ENCODE peak calls at places on chromosomes 5 and 9, in six cellular contexts. L is CD4-positive, alpha-beta memory T cell; F is cardiac muscle cell; N is GM23338; G is mammary epithelial cell; O is fibroblast of lung. A is an unnamed sample. For H3K4me1, the result is how much of the 10 kb centered on the place peaks cover.

GRCh38 chr9:76245518-76245917 is 148.7 kb downstream of the RFK start:
- DNase-seq in L (no peak), F (no peak), N (no peak), G (no peak), O (no peak), A (no peak)

GRCh38 chr5:19891658-19892057 is 96.3 kb downstream of the CDH18 start:
- DNase-seq in L (no peak), F (peak), N (no peak), G (peak), O (peak), A (no peak)

GRCh38 chr9:131727184-131727785 is 12.6 kb downstream of the RAPGEF1 start:
- DNase-seq in L (no peak), F (peak), N (no peak), G (peak), O (peak), A (no peak)

GRCh38 chr5:93791520-93791972 is 50.1 kb upstream of the POU5F2 start:
- DNase-seq in L (no peak), F (peak), N (no peak), G (no peak), O (no peak), A (no peak)

GRCh38 chr5:172802585-172803176 is 31.4 kb upstream of the ERGIC1 start:
- DNase-seq in L (no peak), F (peak), N (no peak), G (no peak), O (peak), A (no peak)

GRCh38 chr5:146291421-146292074 is 47.1 kb upstream of the POU4F3 start:
- DNase-seq in L (peak), F (peak), N (peak), G (peak), O (peak), A (no peak)

GRCh38 chr9:106980551-106981101 is 117.7 kb downstream of the ZNF462 start:
- DNase-seq in L (no peak), F (no peak), N (no peak), G (no peak), O (peak), A (no peak)

GRCh38 chr5:42397267-42397666 is 26.0 kb upstream of the GHR start:
- DNase-seq in L (no peak), F (no peak), N (no peak), G (no peak), O (no peak), A (no peak)

GRCh38 chr5:106415541-106415940 is 1255.2 kb downstream of the EFNA5 start:
- DNase-seq in L (no peak), F (peak), N (no peak), G (peak), O (peak), A (no peak)

GRCh38 chr9:21392270-21392669 is 7.1 kb upstream of the IFNA2 start:
- DNase-seq in L (no peak), F (peak), N (peak), G (peak), O (no peak), A (no peak)

GRCh38 chr5:73263001-73263710 is 90.2 kb downstream of the TMEM174 start:
- DNase-seq in L (no peak), F (no peak), N (no peak), G (no peak), O (peak), A (no peak)

GRCh38 chr5:6488021-6488420 is 39.4 kb downstream of the UBE2QL1 start:
- DNase-seq in L (no peak), F (no peak), N (no peak), G (peak), O (peak), A (no peak)

GRCh38 chr5:17991775-17992174 is 357.5 kb downstream of the TAF11L14 start:
- DNase-seq in L (no peak), F (no peak), N (no peak), G (no peak), O (no peak), A (no peak)

GRCh38 chr9:14535161-14535930 is 157.9 kb downstream of the ZDHHC21 start:
- DNase-seq in L (no peak), F (no peak), N (no peak), G (no peak), O (no peak), A (no peak)

GRCh38 chr9:8648271-8648670 is 848.7 kb upstream of the DMAC1 start:
- DNase-seq in L (no peak), F (peak), N (no peak), G (no peak), O (peak), A (no peak)

GRCh38 chr5:73213566-73213998 is 40.6 kb downstream of the TMEM174 start:
- DNase-seq in L (no peak), F (peak), N (peak), G (no peak), O (peak), A (no peak)

GRCh38 chr9:89079421-89079820 is 88.2 kb downstream of the S1PR3 start:
- DNase-seq in L (no peak), F (peak), N (no peak), G (no peak), O (peak), A (no peak)

GRCh38 chr5:132779961-132780360 is 2.9 kb upstream of the SEPTIN8 start:
- DNase-seq in L (no peak), F (no peak), N (no peak), G (no peak), O (no peak), A (no peak)

GRCh38 chr9:1726993-1727759 is 288.0 kb upstream of the SMARCA2 start:
- DNase-seq in L (peak), F (no peak), N (peak), G (no peak), O (no peak), A (no peak)

GRCh38 chr5:139543423-139543991 is 17.6 kb upstream of the UBE2D2 start:
- DNase-seq in L (peak), F (peak), N (peak), G (no peak), O (peak), A (peak)

GRCh38 chr5:23405316-23406068 is 101.9 kb upstream of the PRDM9 start:
- DNase-seq in L (no peak), F (peak), N (no peak), G (peak), O (no peak), A (no peak)

GRCh38 chr5:73654171-73654811 is 28.3 kb downstream of the ARHGEF28 start:
- DNase-seq in L (no peak), F (no peak), N (peak), G (peak), O (peak), A (no peak)

DNA sequence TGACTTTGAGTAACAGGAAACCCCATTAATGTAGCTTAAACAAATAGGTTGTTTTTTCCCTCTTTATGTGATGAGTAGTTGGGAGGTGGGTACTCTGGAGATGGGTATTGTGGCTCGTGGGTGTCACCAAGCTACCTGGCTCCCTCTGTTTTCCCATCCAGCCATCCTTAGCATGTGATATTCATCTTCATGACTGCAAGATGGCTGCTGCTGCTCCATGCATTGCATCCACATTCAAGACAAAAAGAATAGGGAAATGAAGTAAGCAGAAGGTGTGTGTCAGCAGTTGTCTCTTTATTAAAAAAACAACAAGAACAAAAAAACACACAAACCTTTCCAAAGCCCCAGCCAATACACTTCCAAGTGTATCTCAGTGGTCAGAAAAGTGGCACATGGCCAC is 6.5 kb upstream of the ARHGAP26 start:
- DNase-seq in L (no peak), F (no peak), N (no peak), G (no peak), O (no peak), A (no peak)
- H3K4me1 ChIP-seq in L (under half), F (under half), N (under half), G (under half), O (under half), A (under half)

DNA sequence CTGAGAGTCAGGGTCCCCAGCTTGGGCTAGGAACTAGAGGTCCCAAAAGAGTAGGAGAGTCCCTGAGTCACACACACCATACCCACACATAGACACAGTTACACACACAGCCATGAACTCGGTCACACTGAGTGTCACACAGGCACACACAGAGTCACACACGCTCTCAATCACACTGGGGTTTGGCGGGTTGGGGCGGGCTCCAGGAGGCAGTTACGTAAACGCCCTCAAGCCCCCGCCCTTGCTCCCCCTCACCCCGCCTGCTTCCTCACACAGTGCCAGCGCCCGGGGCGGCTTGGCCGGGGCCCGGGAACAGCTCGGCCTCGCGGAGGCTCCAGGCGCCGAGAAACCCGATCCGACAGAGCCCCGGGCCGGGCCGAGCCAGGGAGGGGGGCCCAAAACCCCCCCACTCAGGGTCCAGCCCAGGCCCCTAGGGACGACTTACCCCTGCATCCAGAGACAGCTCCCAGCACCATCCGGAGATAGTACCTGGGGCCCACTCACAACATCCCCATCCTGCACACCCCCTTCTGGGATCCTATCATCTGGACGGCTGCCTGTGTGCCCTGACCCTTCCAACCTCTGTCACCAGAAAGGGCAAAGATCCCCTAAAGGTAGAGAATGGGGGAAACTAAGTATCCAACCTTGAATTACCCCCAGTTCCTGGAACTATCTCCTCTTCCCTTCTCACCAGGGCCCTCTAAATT is 3.5 kb upstream of the CNTFR start:
- DNase-seq in L (no peak), F (no peak), N (peak), G (no peak), O (no peak), A (no peak)
- H3K4me1 ChIP-seq in L (under half), F (under half), N (under half), G (under half), O (under half), A (under half)

GRCh38 chr9:137423001-137423809 is at the start of the genes EXD3 and NOXA1:
- DNase-seq in L (peak), F (peak), N (peak), G (peak), O (peak), A (peak)
- H3K4me1 ChIP-seq in L (under half), F (under half), N (under half), G (under half), O (under half), A (under half)

DNA sequence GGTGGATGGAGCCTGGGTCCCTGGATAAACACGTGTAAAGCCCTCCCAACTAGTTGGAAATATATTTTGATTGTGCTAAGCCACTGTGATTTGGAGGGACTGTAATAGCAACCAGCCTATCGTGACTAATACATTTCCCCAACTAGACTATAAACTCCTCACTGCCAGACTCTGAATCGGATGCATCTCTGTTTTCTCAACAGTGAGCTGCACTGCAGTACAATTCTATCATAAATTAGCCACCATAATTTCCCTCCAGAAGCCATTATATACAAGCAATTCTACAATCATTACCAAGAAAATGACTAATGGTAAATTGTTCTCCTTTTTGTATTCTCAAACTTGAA is 218.3 kb downstream of the GLIS3 start:
- DNase-seq in L (no peak), F (no peak), N (no peak), G (no peak), O (no peak), A (no peak)
- H3K4me1 ChIP-seq in L (under half), F (under half), N (under half), G (under half), O (under half), A (under half)

GRCh38 chr9:129143461-129143927 is 32.3 kb downstream of the PTPA start:
- DNase-seq in L (no peak), F (peak), N (peak), G (no peak), O (peak), A (no peak)
- H3K4me1 ChIP-seq in L (under half), F (half or more), N (half or more), G (half or more), O (half or more), A (under half)

DNA sequence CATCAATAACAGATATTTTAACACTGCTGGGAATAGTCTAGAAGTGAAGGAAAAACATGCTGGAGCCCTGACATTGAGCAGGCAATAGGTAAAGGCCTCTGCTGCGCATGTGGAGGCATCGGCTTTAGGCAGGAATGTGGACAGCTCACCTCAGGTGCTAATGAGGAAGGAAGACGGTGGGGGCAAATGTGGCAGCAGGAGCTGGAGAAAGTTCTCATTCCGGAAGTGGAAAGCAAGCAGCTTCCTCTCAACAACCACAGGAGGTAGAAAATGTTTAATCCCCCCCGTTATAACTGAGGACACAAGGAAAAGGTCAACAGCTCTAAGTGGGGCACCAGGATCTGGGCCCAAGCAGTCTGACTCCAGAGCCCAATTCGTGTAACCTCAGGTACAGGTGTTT is 7.6 kb upstream of the RPS14 start:
- DNase-seq in L (no peak), F (no peak), N (no peak), G (no peak), O (no peak), A (no peak)
- H3K4me1 ChIP-seq in L (under half), F (under half), N (under half), G (under half), O (under half), A (under half)

GRCh38 chr5:141516648-141517025 is 27.8 kb downstream of the PCDHGC5 start:
- DNase-seq in L (no peak), F (no peak), N (no peak), G (no peak), O (no peak), A (no peak)
- H3K4me1 ChIP-seq in L (under half), F (under half), N (under half), G (half or more), O (half or more), A (under half)

GRCh38 chr9:129331366-129331765 is 153.3 kb upstream of the IER5L start:
- DNase-seq in L (no peak), F (no peak), N (no peak), G (no peak), O (peak), A (no peak)

GRCh38 chr9:129331772-129332512 is 153.9 kb upstream of the IER5L start:
- DNase-seq in L (no peak), F (no peak), N (no peak), G (peak), O (no peak), A (no peak)

GRCh38 chr9:129333613-129333960 is 155.5 kb upstream of the IER5L start:
- DNase-seq in L (no peak), F (no peak), N (peak), G (no peak), O (no peak), A (no peak)

GRCh38 chr9:129333961-129334743 is 156.1 kb upstream of the IER5L start:
- DNase-seq in L (no peak), F (peak), N (peak), G (peak), O (peak), A (no peak)

DNA sequence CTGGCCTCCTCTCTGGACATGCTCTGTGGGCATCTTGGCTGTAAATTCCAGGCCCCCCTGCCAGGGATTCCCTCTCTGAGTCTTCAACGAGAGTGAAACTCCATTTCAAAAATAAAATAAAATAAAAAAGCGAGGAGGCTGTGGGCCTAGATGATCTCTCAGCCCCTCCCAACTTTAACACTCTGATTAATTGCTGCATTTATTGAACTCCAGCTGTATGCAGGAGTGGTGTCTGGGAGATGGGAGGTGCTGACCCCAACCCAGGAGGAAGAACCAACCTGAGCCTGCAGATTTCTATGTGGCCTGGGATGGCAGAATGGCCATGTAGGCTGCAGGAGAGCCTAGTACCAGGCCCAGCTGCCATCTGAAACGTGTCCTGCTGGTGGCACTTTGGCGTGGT is 154.5 kb upstream of the IER5L start:
- DNase-seq in L (no peak), F (no peak), N (no peak), G (no peak), O (no peak), A (no peak)
- H3K4me1 ChIP-seq in L (under half), F (under half), N (under half), G (under half), O (under half), A (under half)

DNA sequence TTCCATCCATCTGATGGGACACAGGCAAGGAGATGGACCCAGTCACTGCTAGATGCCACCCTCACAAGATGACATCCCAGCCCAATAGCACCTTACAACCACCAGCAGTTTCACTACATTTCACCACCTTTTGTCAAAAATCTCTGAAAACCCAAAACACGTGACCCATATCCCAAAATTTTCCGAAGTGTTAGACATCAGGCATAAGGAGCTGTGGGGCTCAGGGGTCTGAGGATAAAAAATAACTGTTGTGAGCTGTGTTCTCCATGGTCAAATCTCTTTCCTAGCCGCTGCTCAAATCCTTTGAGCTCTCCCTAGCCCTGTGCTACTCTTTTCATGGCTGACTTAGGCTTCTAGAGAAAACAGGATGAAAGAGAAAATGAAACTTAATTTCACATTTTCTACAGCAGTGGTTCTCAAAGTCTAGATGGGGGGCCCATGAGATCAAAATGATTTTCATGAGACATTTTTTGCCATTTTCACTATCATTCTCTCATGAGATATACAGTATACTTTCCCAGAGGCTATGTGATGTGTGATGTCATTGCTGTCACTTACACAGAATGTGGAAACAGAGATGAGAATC is 40.7 kb downstream of the TIMD4 start:
- DNase-seq in L (no peak), F (no peak), N (no peak), G (no peak), O (no peak), A (no peak)
- H3K4me1 ChIP-seq in L (under half), F (under half), N (under half), G (under half), O (under half), A (under half)

A was measured in CD8-positive, alpha-beta memory T cell.